ENCODE peak calls at places on chromosomes 2 and 18, in ten cellular contexts. One of them, this sample, is unnamed.

GRCh38 chr2:196515041-196515440 is 124.5 kb upstream of the CCDC150 start:
- DNase-seq in activated T-cell treated with anti-CD3 and anti-CD28 coated beads, Interleukin-2, amount 50 U/mL, for 72 hours: no peak
- DNase-seq in pulmonary artery endothelial cell: no peak
- DNase-seq in NCI-H1694 treated with DMSO at 0.1 percent for 48 hours: peak
- DNase-seq in AG20443: no peak
- DNase-seq in T-helper 2 cell: no peak
- DNase-seq in lower leg skin: no peak
- DNase-seq in T-cell: no peak
- DNase-seq in Calu3: no peak
- DNase-seq in effector memory CD8-positive, alpha-beta T cell: no peak
- DNase-seq in this sample: no peak

GRCh38 chr2:214679736-214680135 is 129.7 kb downstream of the BARD1 start:
- DNase-seq in activated T-cell treated with anti-CD3 and anti-CD28 coated beads, Interleukin-2, amount 50 U/mL, for 72 hours: no peak
- DNase-seq in pulmonary artery endothelial cell: no peak
- DNase-seq in NCI-H1694 treated with DMSO at 0.1 percent for 48 hours: no peak
- DNase-seq in AG20443: no peak
- DNase-seq in T-helper 2 cell: no peak
- DNase-seq in lower leg skin: no peak
- DNase-seq in T-cell: no peak
- DNase-seq in Calu3: no peak
- DNase-seq in effector memory CD8-positive, alpha-beta T cell: no peak
- DNase-seq in this sample: no peak

GRCh38 chr2:174614261-174614660 is 16.7 kb upstream of the WIPF1 start:
- DNase-seq in activated T-cell treated with anti-CD3 and anti-CD28 coated beads, Interleukin-2, amount 50 U/mL, for 72 hours: no peak
- DNase-seq in pulmonary artery endothelial cell: no peak
- DNase-seq in NCI-H1694 treated with DMSO at 0.1 percent for 48 hours: no peak
- DNase-seq in AG20443: peak
- DNase-seq in T-helper 2 cell: no peak
- DNase-seq in lower leg skin: no peak
- DNase-seq in T-cell: no peak
- DNase-seq in Calu3: no peak
- DNase-seq in effector memory CD8-positive, alpha-beta T cell: no peak
- DNase-seq in this sample: no peak

GRCh38 chr2:217604527-217605279 is 398.1 kb downstream of the TNS1 start:
- DNase-seq in activated T-cell treated with anti-CD3 and anti-CD28 coated beads, Interleukin-2, amount 50 U/mL, for 72 hours: no peak
- DNase-seq in pulmonary artery endothelial cell: no peak
- DNase-seq in NCI-H1694 treated with DMSO at 0.1 percent for 48 hours: no peak
- DNase-seq in AG20443: no peak
- DNase-seq in T-helper 2 cell: no peak
- DNase-seq in lower leg skin: no peak
- DNase-seq in T-cell: no peak
- DNase-seq in Calu3: no peak
- DNase-seq in effector memory CD8-positive, alpha-beta T cell: no peak
- DNase-seq in this sample: no peak

GRCh38 chr2:239689410-239689809 is 288.6 kb upstream of the HDAC4 start:
- DNase-seq in activated T-cell treated with anti-CD3 and anti-CD28 coated beads, Interleukin-2, amount 50 U/mL, for 72 hours: no peak
- DNase-seq in pulmonary artery endothelial cell: no peak
- DNase-seq in NCI-H1694 treated with DMSO at 0.1 percent for 48 hours: no peak
- DNase-seq in AG20443: no peak
- DNase-seq in T-helper 2 cell: no peak
- DNase-seq in lower leg skin: no peak
- DNase-seq in T-cell: no peak
- DNase-seq in Calu3: no peak
- DNase-seq in effector memory CD8-positive, alpha-beta T cell: no peak
- DNase-seq in this sample: no peak

GRCh38 chr2:219625179-219625578 is 2.3 kb upstream of the SLC4A3 start:
- DNase-seq in activated T-cell treated with anti-CD3 and anti-CD28 coated beads, Interleukin-2, amount 50 U/mL, for 72 hours: no peak
- DNase-seq in pulmonary artery endothelial cell: no peak
- DNase-seq in NCI-H1694 treated with DMSO at 0.1 percent for 48 hours: no peak
- DNase-seq in AG20443: no peak
- DNase-seq in T-helper 2 cell: no peak
- DNase-seq in lower leg skin: no peak
- DNase-seq in T-cell: no peak
- DNase-seq in Calu3: no peak
- DNase-seq in effector memory CD8-positive, alpha-beta T cell: no peak
- DNase-seq in this sample: no peak

GRCh38 chr2:31739156-31739555 is 158.4 kb upstream of the SRD5A2 start:
- DNase-seq in activated T-cell treated with anti-CD3 and anti-CD28 coated beads, Interleukin-2, amount 50 U/mL, for 72 hours: no peak
- DNase-seq in pulmonary artery endothelial cell: no peak
- DNase-seq in NCI-H1694 treated with DMSO at 0.1 percent for 48 hours: no peak
- DNase-seq in AG20443: no peak
- DNase-seq in T-helper 2 cell: no peak
- DNase-seq in lower leg skin: no peak
- DNase-seq in T-cell: no peak
- DNase-seq in Calu3: no peak
- DNase-seq in effector memory CD8-positive, alpha-beta T cell: no peak
- DNase-seq in this sample: no peak

GRCh38 chr2:216572582-216573578 is 60.3 kb upstream of the IGFBP2 start:
- DNase-seq in activated T-cell treated with anti-CD3 and anti-CD28 coated beads, Interleukin-2, amount 50 U/mL, for 72 hours: no peak
- DNase-seq in pulmonary artery endothelial cell: no peak
- DNase-seq in NCI-H1694 treated with DMSO at 0.1 percent for 48 hours: no peak
- DNase-seq in AG20443: peak
- DNase-seq in T-helper 2 cell: no peak
- DNase-seq in lower leg skin: peak
- DNase-seq in T-cell: no peak
- DNase-seq in Calu3: no peak
- DNase-seq in effector memory CD8-positive, alpha-beta T cell: no peak
- DNase-seq in this sample: peak

GRCh38 chr2:72527424-72527823 is 298.4 kb downstream of the EXOC6B start:
- DNase-seq in activated T-cell treated with anti-CD3 and anti-CD28 coated beads, Interleukin-2, amount 50 U/mL, for 72 hours: no peak
- DNase-seq in pulmonary artery endothelial cell: no peak
- DNase-seq in NCI-H1694 treated with DMSO at 0.1 percent for 48 hours: no peak
- DNase-seq in AG20443: no peak
- DNase-seq in T-helper 2 cell: no peak
- DNase-seq in lower leg skin: no peak
- DNase-seq in T-cell: no peak
- DNase-seq in Calu3: no peak
- DNase-seq in effector memory CD8-positive, alpha-beta T cell: no peak
- DNase-seq in this sample: no peak

GRCh38 chr2:41965886-41966285 is 81.9 kb upstream of the PKDCC start:
- DNase-seq in activated T-cell treated with anti-CD3 and anti-CD28 coated beads, Interleukin-2, amount 50 U/mL, for 72 hours: no peak
- DNase-seq in pulmonary artery endothelial cell: no peak
- DNase-seq in NCI-H1694 treated with DMSO at 0.1 percent for 48 hours: no peak
- DNase-seq in AG20443: peak
- DNase-seq in T-helper 2 cell: no peak
- DNase-seq in lower leg skin: peak
- DNase-seq in T-cell: no peak
- DNase-seq in Calu3: no peak
- DNase-seq in effector memory CD8-positive, alpha-beta T cell: no peak
- DNase-seq in this sample: no peak

GRCh38 chr2:129877795-129878775 is 101.4 kb upstream of the RAB6C start:
- DNase-seq in activated T-cell treated with anti-CD3 and anti-CD28 coated beads, Interleukin-2, amount 50 U/mL, for 72 hours: no peak
- DNase-seq in pulmonary artery endothelial cell: no peak
- DNase-seq in NCI-H1694 treated with DMSO at 0.1 percent for 48 hours: peak
- DNase-seq in AG20443: peak
- DNase-seq in T-helper 2 cell: no peak
- DNase-seq in lower leg skin: peak
- DNase-seq in T-cell: no peak
- DNase-seq in Calu3: no peak
- DNase-seq in effector memory CD8-positive, alpha-beta T cell: peak
- DNase-seq in this sample: peak

GRCh38 chr2:234502285-234502918 is 5.5 kb upstream of the ARL4C start:
- DNase-seq in activated T-cell treated with anti-CD3 and anti-CD28 coated beads, Interleukin-2, amount 50 U/mL, for 72 hours: no peak
- DNase-seq in pulmonary artery endothelial cell: no peak
- DNase-seq in NCI-H1694 treated with DMSO at 0.1 percent for 48 hours: no peak
- DNase-seq in AG20443: peak
- DNase-seq in T-helper 2 cell: no peak
- DNase-seq in lower leg skin: no peak
- DNase-seq in T-cell: no peak
- DNase-seq in Calu3: peak
- DNase-seq in effector memory CD8-positive, alpha-beta T cell: no peak
- DNase-seq in this sample: peak

GRCh38 chr18:63444567-63444966 is 22.3 kb upstream of the VPS4B start:
- DNase-seq in activated T-cell treated with anti-CD3 and anti-CD28 coated beads, Interleukin-2, amount 50 U/mL, for 72 hours: no peak
- DNase-seq in pulmonary artery endothelial cell: no peak
- DNase-seq in NCI-H1694 treated with DMSO at 0.1 percent for 48 hours: no peak
- DNase-seq in AG20443: peak
- DNase-seq in T-helper 2 cell: no peak
- DNase-seq in lower leg skin: peak
- DNase-seq in T-cell: no peak
- DNase-seq in Calu3: no peak
- DNase-seq in effector memory CD8-positive, alpha-beta T cell: no peak
- DNase-seq in this sample: no peak

GRCh38 chr2:128467321-128467901 is 148.7 kb upstream of the HS6ST1 start:
- DNase-seq in activated T-cell treated with anti-CD3 and anti-CD28 coated beads, Interleukin-2, amount 50 U/mL, for 72 hours: no peak
- DNase-seq in pulmonary artery endothelial cell: no peak
- DNase-seq in NCI-H1694 treated with DMSO at 0.1 percent for 48 hours: no peak
- DNase-seq in AG20443: no peak
- DNase-seq in T-helper 2 cell: no peak
- DNase-seq in lower leg skin: no peak
- DNase-seq in T-cell: no peak
- DNase-seq in Calu3: no peak
- DNase-seq in effector memory CD8-positive, alpha-beta T cell: no peak
- DNase-seq in this sample: no peak

GRCh38 chr2:240389302-240389805 is 46.1 kb upstream of the GPC1 start:
- DNase-seq in activated T-cell treated with anti-CD3 and anti-CD28 coated beads, Interleukin-2, amount 50 U/mL, for 72 hours: no peak
- DNase-seq in pulmonary artery endothelial cell: no peak
- DNase-seq in NCI-H1694 treated with DMSO at 0.1 percent for 48 hours: no peak
- DNase-seq in AG20443: no peak
- DNase-seq in T-helper 2 cell: no peak
- DNase-seq in lower leg skin: no peak
- DNase-seq in T-cell: no peak
- DNase-seq in Calu3: no peak
- DNase-seq in effector memory CD8-positive, alpha-beta T cell: no peak
- DNase-seq in this sample: no peak

GRCh38 chr2:9979977-9980376 is 28.5 kb downstream of the GRHL1 start:
- DNase-seq in activated T-cell treated with anti-CD3 and anti-CD28 coated beads, Interleukin-2, amount 50 U/mL, for 72 hours: no peak
- DNase-seq in pulmonary artery endothelial cell: no peak
- DNase-seq in NCI-H1694 treated with DMSO at 0.1 percent for 48 hours: no peak
- DNase-seq in AG20443: no peak
- DNase-seq in T-helper 2 cell: no peak
- DNase-seq in lower leg skin: no peak
- DNase-seq in T-cell: no peak
- DNase-seq in Calu3: no peak
- DNase-seq in effector memory CD8-positive, alpha-beta T cell: no peak
- DNase-seq in this sample: no peak

GRCh38 chr18:37712776-37713175 is 147.2 kb upstream of the CELF4 start:
- DNase-seq in activated T-cell treated with anti-CD3 and anti-CD28 coated beads, Interleukin-2, amount 50 U/mL, for 72 hours: no peak
- DNase-seq in pulmonary artery endothelial cell: no peak
- DNase-seq in NCI-H1694 treated with DMSO at 0.1 percent for 48 hours: no peak
- DNase-seq in AG20443: no peak
- DNase-seq in T-helper 2 cell: no peak
- DNase-seq in lower leg skin: no peak
- DNase-seq in T-cell: no peak
- DNase-seq in Calu3: no peak
- DNase-seq in effector memory CD8-positive, alpha-beta T cell: no peak
- DNase-seq in this sample: no peak

GRCh38 chr2:95023222-95023597 is 2.3 kb upstream of the MAL start:
- DNase-seq in activated T-cell treated with anti-CD3 and anti-CD28 coated beads, Interleukin-2, amount 50 U/mL, for 72 hours: peak
- DNase-seq in pulmonary artery endothelial cell: no peak
- DNase-seq in NCI-H1694 treated with DMSO at 0.1 percent for 48 hours: peak
- DNase-seq in AG20443: no peak
- DNase-seq in T-helper 2 cell: peak
- DNase-seq in lower leg skin: no peak
- DNase-seq in T-cell: peak
- DNase-seq in Calu3: peak
- DNase-seq in effector memory CD8-positive, alpha-beta T cell: peak
- DNase-seq in this sample: no peak

GRCh38 chr2:25482341-25482740 is 140.6 kb upstream of the DNMT3A start:
- DNase-seq in activated T-cell treated with anti-CD3 and anti-CD28 coated beads, Interleukin-2, amount 50 U/mL, for 72 hours: no peak
- DNase-seq in pulmonary artery endothelial cell: no peak
- DNase-seq in NCI-H1694 treated with DMSO at 0.1 percent for 48 hours: no peak
- DNase-seq in AG20443: no peak
- DNase-seq in T-helper 2 cell: no peak
- DNase-seq in lower leg skin: no peak
- DNase-seq in T-cell: no peak
- DNase-seq in Calu3: no peak
- DNase-seq in effector memory CD8-positive, alpha-beta T cell: no peak
- DNase-seq in this sample: no peak

GRCh38 chr18:74412106-74412880 is 44.8 kb downstream of the DIPK1C start:
- DNase-seq in activated T-cell treated with anti-CD3 and anti-CD28 coated beads, Interleukin-2, amount 50 U/mL, for 72 hours: no peak
- DNase-seq in pulmonary artery endothelial cell: no peak
- DNase-seq in NCI-H1694 treated with DMSO at 0.1 percent for 48 hours: no peak
- DNase-seq in AG20443: no peak
- DNase-seq in T-helper 2 cell: no peak
- DNase-seq in lower leg skin: no peak
- DNase-seq in T-cell: no peak
- DNase-seq in Calu3: no peak
- DNase-seq in effector memory CD8-positive, alpha-beta T cell: no peak
- DNase-seq in this sample: no peak

GRCh38 chr2:45008296-45009129 is 739 bp downstream of the SIX2 start:
- DNase-seq in activated T-cell treated with anti-CD3 and anti-CD28 coated beads, Interleukin-2, amount 50 U/mL, for 72 hours: peak
- DNase-seq in pulmonary artery endothelial cell: no peak
- DNase-seq in NCI-H1694 treated with DMSO at 0.1 percent for 48 hours: no peak
- DNase-seq in AG20443: no peak
- DNase-seq in T-helper 2 cell: no peak
- DNase-seq in lower leg skin: no peak
- DNase-seq in T-cell: no peak
- DNase-seq in Calu3: no peak
- DNase-seq in effector memory CD8-positive, alpha-beta T cell: no peak
- DNase-seq in this sample: no peak

GRCh38 chr2:202034249-202035088 is 814 bp downstream of the FZD7 start:
- DNase-seq in activated T-cell treated with anti-CD3 and anti-CD28 coated beads, Interleukin-2, amount 50 U/mL, for 72 hours: peak
- DNase-seq in pulmonary artery endothelial cell: no peak
- DNase-seq in NCI-H1694 treated with DMSO at 0.1 percent for 48 hours: no peak
- DNase-seq in AG20443: peak
- DNase-seq in T-helper 2 cell: no peak
- DNase-seq in lower leg skin: no peak
- DNase-seq in T-cell: peak
- DNase-seq in Calu3: peak
- DNase-seq in effector memory CD8-positive, alpha-beta T cell: peak
- DNase-seq in this sample: no peak

GRCh38 chr2:221573430-221574230 is 1.5 kb upstream of the EPHA4 start:
- DNase-seq in activated T-cell treated with anti-CD3 and anti-CD28 coated beads, Interleukin-2, amount 50 U/mL, for 72 hours: peak
- DNase-seq in pulmonary artery endothelial cell: no peak
- DNase-seq in NCI-H1694 treated with DMSO at 0.1 percent for 48 hours: peak
- DNase-seq in AG20443: peak
- DNase-seq in T-helper 2 cell: peak
- DNase-seq in lower leg skin: peak
- DNase-seq in T-cell: peak
- DNase-seq in Calu3: peak
- DNase-seq in effector memory CD8-positive, alpha-beta T cell: peak
- DNase-seq in this sample: peak

GRCh38 chr2:241298554-241299165 is 16.8 kb downstream of the HDLBP start:
- DNase-seq in activated T-cell treated with anti-CD3 and anti-CD28 coated beads, Interleukin-2, amount 50 U/mL, for 72 hours: no peak
- DNase-seq in pulmonary artery endothelial cell: no peak
- DNase-seq in NCI-H1694 treated with DMSO at 0.1 percent for 48 hours: no peak
- DNase-seq in AG20443: no peak
- DNase-seq in T-helper 2 cell: no peak
- DNase-seq in lower leg skin: no peak
- DNase-seq in T-cell: no peak
- DNase-seq in Calu3: no peak
- DNase-seq in effector memory CD8-positive, alpha-beta T cell: no peak
- DNase-seq in this sample: no peak

GRCh38 chr2:146652311-146652710 is 1192.5 kb upstream of the ACVR2A start:
- DNase-seq in activated T-cell treated with anti-CD3 and anti-CD28 coated beads, Interleukin-2, amount 50 U/mL, for 72 hours: no peak
- DNase-seq in pulmonary artery endothelial cell: no peak
- DNase-seq in NCI-H1694 treated with DMSO at 0.1 percent for 48 hours: no peak
- DNase-seq in AG20443: no peak
- DNase-seq in T-helper 2 cell: no peak
- DNase-seq in lower leg skin: no peak
- DNase-seq in T-cell: no peak
- DNase-seq in Calu3: no peak
- DNase-seq in effector memory CD8-positive, alpha-beta T cell: no peak
- DNase-seq in this sample: no peak

GRCh38 chr2:24122-24521 is 22.2 kb downstream of the FAM110C start:
- DNase-seq in activated T-cell treated with anti-CD3 and anti-CD28 coated beads, Interleukin-2, amount 50 U/mL, for 72 hours: no peak
- DNase-seq in pulmonary artery endothelial cell: no peak
- DNase-seq in NCI-H1694 treated with DMSO at 0.1 percent for 48 hours: no peak
- DNase-seq in AG20443: no peak
- DNase-seq in T-helper 2 cell: no peak
- DNase-seq in lower leg skin: no peak
- DNase-seq in T-cell: no peak
- DNase-seq in Calu3: peak
- DNase-seq in effector memory CD8-positive, alpha-beta T cell: no peak
- DNase-seq in this sample: no peak

GRCh38 chr18:8757598-8757997 is 52.2 kb downstream of the MTCL1 start:
- DNase-seq in activated T-cell treated with anti-CD3 and anti-CD28 coated beads, Interleukin-2, amount 50 U/mL, for 72 hours: no peak
- DNase-seq in pulmonary artery endothelial cell: no peak
- DNase-seq in NCI-H1694 treated with DMSO at 0.1 percent for 48 hours: no peak
- DNase-seq in AG20443: no peak
- DNase-seq in T-helper 2 cell: no peak
- DNase-seq in lower leg skin: no peak
- DNase-seq in T-cell: no peak
- DNase-seq in Calu3: no peak
- DNase-seq in effector memory CD8-positive, alpha-beta T cell: no peak
- DNase-seq in this sample: no peak

GRCh38 chr2:191521608-191522208 is 156.2 kb upstream of the NABP1 start:
- DNase-seq in activated T-cell treated with anti-CD3 and anti-CD28 coated beads, Interleukin-2, amount 50 U/mL, for 72 hours: no peak
- DNase-seq in pulmonary artery endothelial cell: no peak
- DNase-seq in NCI-H1694 treated with DMSO at 0.1 percent for 48 hours: peak
- DNase-seq in AG20443: peak
- DNase-seq in T-helper 2 cell: no peak
- DNase-seq in lower leg skin: no peak
- DNase-seq in T-cell: no peak
- DNase-seq in Calu3: no peak
- DNase-seq in effector memory CD8-positive, alpha-beta T cell: no peak
- DNase-seq in this sample: no peak

This sample was measured in breast epithelium.